ENCODE peak calls at places on chromosome 10, in four cellular contexts. E is K562, K is A549, M is GM12878. G is an unnamed sample.

GRCh38 chr10:110837418-110838120 is 34.2 kb upstream of the PDCD4 start:
- DNase-seq in E (no peak), K (no peak), M (no peak), G (no peak)

GRCh38 chr10:84743483-84743882 is 415.1 kb downstream of the CCSER2 start:
- DNase-seq in E (no peak), K (peak; percentile 5), M (no peak), G (no peak)

GRCh38 chr10:32376027-32376426 is 29.1 kb upstream of the EPC1 start:
- DNase-seq in E (no peak), K (no peak), M (no peak), G (no peak)

GRCh38 chr10:3107426-3107961 is 40.1 kb downstream of the PFKP start:
- DNase-seq in E (no peak), K (peak; percentile 95), M (no peak), G (no peak)

GRCh38 chr10:79608505-79609375 is 2.0 kb upstream of the SFTPA1 start:
- DNase-seq in E (peak; percentile 67), K (peak; percentile 17), M (no peak), G (peak; percentile 66)

GRCh38 chr10:24988831-24989769 is 26.9 kb downstream of the ENKUR start:
- DNase-seq in E (peak; percentile 73), K (no peak), M (no peak), G (no peak)

GRCh38 chr10:66671064-66671463 is 254.8 kb upstream of the LRRTM3 start:
- DNase-seq in E (no peak), K (no peak), M (no peak), G (no peak)

GRCh38 chr10:73950569-73950968 is 39.6 kb downstream of the PLAU start:
- DNase-seq in E (no peak), K (no peak), M (no peak), G (peak; percentile 44)

GRCh38 chr10:70482982-70483760 is 4.6 kb downstream of the PALD1 start:
- DNase-seq in E (no peak), K (no peak), M (no peak), G (peak; percentile 70)

GRCh38 chr10:114458955-114459354 is 54.7 kb upstream of the AFAP1L2 start:
- DNase-seq in E (peak; percentile 27), K (peak; percentile 71), M (no peak), G (peak; percentile 71)

GRCh38 chr10:29804025-29804852 is 169.5 kb upstream of the SVIL start:
- DNase-seq in E (no peak), K (peak; percentile 85), M (no peak), G (no peak)

GRCh38 chr10:35447693-35448407 is 111.5 kb downstream of the CCNY start:
- DNase-seq in E (peak; percentile 30), K (peak; percentile 53), M (no peak), G (peak; percentile 40)

GRCh38 chr10:67224553-67224952 is 298.7 kb downstream of the LRRTM3 start:
- DNase-seq in E (no peak), K (no peak), M (no peak), G (no peak)

GRCh38 chr10:22620140-22620857 is 94.1 kb downstream of the PIP4K2A start:
- DNase-seq in E (peak; percentile 25), K (peak; percentile 90), M (no peak), G (peak; percentile 44)

GRCh38 chr10:56537984-56538383 is 176.9 kb upstream of the ZWINT start:
- DNase-seq in E (no peak), K (peak; percentile 44), M (no peak), G (no peak)

GRCh38 chr10:116470071-116470470 is 42.4 kb downstream of the PNLIPRP3 start:
- DNase-seq in E (no peak), K (no peak), M (no peak), G (no peak)

GRCh38 chr10:115049957-115050356 is 43.2 kb upstream of the ATRNL1 start:
- DNase-seq in E (no peak), K (no peak), M (no peak), G (no peak)

GRCh38 chr10:89301231-89301630 is 615 bp upstream of the IFIT2 start:
- DNase-seq in E (no peak), K (peak; percentile 13), M (no peak), G (no peak)

GRCh38 chr10:34121125-34121973 is 693.7 kb downstream of the PARD3 start:
- DNase-seq in E (no peak), K (no peak), M (no peak), G (no peak)

DNA sequence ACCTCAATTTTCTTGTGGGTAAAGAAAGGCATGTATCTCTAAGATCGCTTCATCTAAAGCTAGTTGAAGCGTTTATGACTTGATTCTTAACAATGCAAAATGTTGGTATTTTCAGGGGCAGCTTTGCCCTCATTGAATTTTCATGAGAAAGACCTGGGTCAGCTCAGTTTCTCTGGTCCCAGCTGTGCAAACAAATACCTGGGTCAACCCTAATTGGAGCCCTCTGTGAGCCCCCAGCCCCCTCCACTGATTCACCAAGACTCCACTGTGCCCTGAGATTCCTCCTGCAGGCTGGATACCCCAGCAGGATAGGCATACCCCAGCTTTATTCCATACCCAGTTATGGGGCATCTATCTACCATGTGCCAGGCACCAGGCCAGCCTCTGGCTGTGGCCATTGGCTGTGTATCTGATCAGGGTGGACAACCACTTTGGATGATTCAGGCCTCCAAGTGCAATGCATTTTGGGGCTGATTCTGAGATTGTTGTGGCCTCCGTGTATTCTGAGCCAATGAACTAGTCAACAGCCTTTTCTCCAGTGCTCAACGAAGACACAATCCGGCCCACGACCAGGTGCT is 201.9 kb downstream of the MYOF start:
- DNase-seq in E (no peak), K (no peak), M (no peak), G (no peak)
- TF ChIP-seq SMC3 in E (no peak), K (no peak), M (no peak), G (no peak)

DNA sequence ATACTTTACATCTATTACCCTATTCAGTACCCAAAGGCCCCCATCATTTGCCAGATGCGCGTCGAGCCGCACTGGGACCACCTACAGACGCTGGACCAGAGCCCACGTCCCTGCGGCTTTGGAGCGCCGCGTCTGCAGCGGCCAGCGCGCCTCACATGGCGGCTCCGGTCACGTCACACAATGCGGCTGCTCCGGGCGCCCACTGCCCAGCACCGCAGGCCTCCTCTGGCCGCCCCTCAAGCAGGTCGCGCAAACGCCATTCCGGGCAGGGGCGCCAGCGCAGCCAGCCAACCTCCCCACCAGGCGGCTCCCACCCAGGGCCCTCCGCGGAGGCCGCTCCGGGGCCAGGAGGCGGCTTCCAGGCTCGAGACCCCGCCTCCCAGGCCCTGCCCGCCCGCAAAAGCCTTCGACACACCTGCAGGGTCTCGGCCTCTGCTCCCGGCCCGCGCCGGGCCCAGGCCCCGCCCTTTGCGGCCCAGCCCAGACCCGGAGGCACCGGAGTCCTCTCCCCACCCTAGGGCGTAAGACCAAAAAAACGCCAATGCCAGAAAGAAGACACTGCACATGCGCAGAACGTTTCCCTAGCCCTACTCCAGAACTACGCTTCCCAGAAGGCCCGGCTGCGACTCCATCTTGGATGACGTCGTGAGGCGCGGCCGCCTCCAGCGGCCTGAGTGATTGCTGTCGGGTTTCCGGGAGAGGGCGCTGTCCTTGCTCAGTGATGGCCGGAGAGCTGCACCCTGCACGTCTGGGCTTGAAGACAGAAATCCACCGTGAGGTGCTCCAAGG is at the start of gene ZNF25:
- DNase-seq in E (peak; percentile 95), K (peak; percentile 99), M (peak; percentile 99), G (peak; percentile 93)
- TF ChIP-seq REST in E (no peak), K (no peak), M (no peak), G (no peak)

GRCh38 chr10:103238506-103239252 is 7.0 kb upstream of the RPEL1 start:
- DNase-seq in E (no peak), K (peak; percentile 98), M (no peak), G (no peak)
- TF ChIP-seq SMC3 in E (no peak), K (peak; percentile 83), M (no peak), G (peak; percentile 25)

GRCh38 chr10:1266033-1266802 is 210.0 kb downstream of the WDR37 start:
- DNase-seq in E (no peak), K (no peak), M (no peak), G (no peak)

GRCh38 chr10:1270490-1270889 is 214.3 kb downstream of the WDR37 start:
- DNase-seq in E (no peak), K (no peak), M (no peak), G (no peak)

GRCh38 chr10:1267568-1267967 is 211.4 kb downstream of the WDR37 start:
- DNase-seq in E (no peak), K (no peak), M (no peak), G (no peak)

GRCh38 chr10:1268856-1269255 is 212.7 kb downstream of the WDR37 start:
- DNase-seq in E (no peak), K (no peak), M (no peak), G (no peak)

GRCh38 chr10:1267148-1267547 is 211.0 kb downstream of the WDR37 start:
- DNase-seq in E (no peak), K (no peak), M (no peak), G (no peak)
- TF ChIP-seq REST in E (no peak), K (no peak), M (no peak), G (no peak)

GRCh38 chr10:97140284-97140846 is 45.4 kb downstream of the SLIT1 start:
- DNase-seq in E (no peak), K (no peak), M (no peak), G (peak; percentile 40)
- TF ChIP-seq SMC3 in E (no peak), K (no peak), M (no peak), G (no peak)

DNA sequence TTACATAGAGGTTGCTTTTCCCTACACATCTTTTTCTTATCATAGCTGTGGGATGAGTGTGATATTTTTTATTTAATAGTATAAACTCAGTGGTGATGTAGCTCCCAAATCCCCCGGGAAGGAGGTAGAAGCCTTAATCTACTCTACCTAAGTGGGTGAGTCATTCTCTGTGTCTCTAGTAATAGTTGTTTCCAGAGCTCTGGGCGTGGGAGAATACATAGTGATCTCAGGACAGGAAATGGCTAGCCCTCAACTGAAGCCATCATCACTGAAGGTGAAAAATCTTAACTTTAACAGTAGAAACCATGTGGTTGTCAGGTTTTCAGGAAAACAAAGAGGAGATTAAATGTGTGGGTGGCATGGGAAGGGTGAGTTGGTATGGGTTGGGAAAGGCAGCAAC is 278.4 kb downstream of the ANKRD30A start:
- DNase-seq in E (no peak), K (no peak), M (no peak), G (no peak)
- TF ChIP-seq REST in E (no peak), K (no peak), M (no peak), G (no peak)

G was measured in SK-N-SH.